ENCODE peak calls at places on chromosomes 11 and 22, in eight cellular contexts. F is right lobe of liver, R is stomach, K is transverse colon, L is K562, E is IMR-90, P is Peyer's patch, W is gastrocnemius medialis. X is an unnamed sample.
A peak's percentile ranks its signal among the peaks of the same experiment; 100 is the strongest.

GRCh38 chr22:32828150-32828549 is 26.6 kb downstream of the TIMP3 start:
- DNase-seq in F (no peak), R (no peak), K (no peak), L (no peak), E (no peak), P (no peak), W (no peak), X (no peak)

GRCh38 chr11:45606514-45607024 is 58.9 kb downstream of the CHST1 start:
- DNase-seq in F (no peak), R (no peak), K (no peak), L (peak; percentile 12), E (no peak), P (no peak), W (no peak), X (no peak)

GRCh38 chr11:28107331-28107725 is 628 bp downstream of the KIF18A start:
- DNase-seq in F (no peak), R (no peak), K (no peak), L (peak; percentile 61), E (peak; percentile 37), P (no peak), W (no peak), X (no peak)

GRCh38 chr22:37137131-37137530 is 12.6 kb downstream of the IL2RB start:
- DNase-seq in F (no peak), R (no peak), K (no peak), L (no peak), E (no peak), P (no peak), W (no peak), X (no peak)

GRCh38 chr11:112835556-112835955 is 125.7 kb upstream of the NCAM1 start:
- DNase-seq in F (no peak), R (no peak), K (no peak), L (no peak), E (no peak), P (no peak), W (no peak), X (no peak)

GRCh38 chr11:7564803-7565202 is 51.0 kb downstream of the PPFIBP2 start:
- DNase-seq in F (no peak), R (no peak), K (no peak), L (no peak), E (no peak), P (no peak), W (no peak), X (no peak)

GRCh38 chr11:126360049-126360446 is 4.6 kb downstream of the ST3GAL4 start:
- DNase-seq in F (no peak), R (no peak), K (no peak), L (no peak), E (no peak), P (no peak), W (no peak), X (peak; percentile 47)

GRCh38 chr22:37221424-37222336 is 9.4 kb upstream of the SSTR3 start:
- DNase-seq in F (no peak), R (no peak), K (no peak), L (no peak), E (no peak), P (no peak), W (no peak), X (no peak)

GRCh38 chr11:46006418-46007070 is 84.1 kb downstream of the LARGE2 start:
- DNase-seq in F (no peak), R (no peak), K (no peak), L (peak; percentile 87), E (peak; percentile 84), P (no peak), W (no peak), X (peak; percentile 30)

GRCh38 chr22:46330426-46330825 is 5.1 kb upstream of the TRMU start:
- DNase-seq in F (peak; percentile 20), R (no peak), K (no peak), L (no peak), E (no peak), P (no peak), W (no peak), X (no peak)

GRCh38 chr22:46328066-46328465 is 7.4 kb upstream of the TRMU start:
- DNase-seq in F (peak; percentile 42), R (no peak), K (no peak), L (no peak), E (no peak), P (no peak), W (no peak), X (no peak)

GRCh38 chr22:46326066-46326680 is 9.3 kb upstream of the TRMU start:
- DNase-seq in F (no peak), R (no peak), K (no peak), L (no peak), E (no peak), P (no peak), W (no peak), X (no peak)

GRCh38 chr22:46329616-46330015 is 5.9 kb upstream of the TRMU start:
- DNase-seq in F (peak; percentile 32), R (no peak), K (no peak), L (no peak), E (no peak), P (no peak), W (no peak), X (no peak)

DNA sequence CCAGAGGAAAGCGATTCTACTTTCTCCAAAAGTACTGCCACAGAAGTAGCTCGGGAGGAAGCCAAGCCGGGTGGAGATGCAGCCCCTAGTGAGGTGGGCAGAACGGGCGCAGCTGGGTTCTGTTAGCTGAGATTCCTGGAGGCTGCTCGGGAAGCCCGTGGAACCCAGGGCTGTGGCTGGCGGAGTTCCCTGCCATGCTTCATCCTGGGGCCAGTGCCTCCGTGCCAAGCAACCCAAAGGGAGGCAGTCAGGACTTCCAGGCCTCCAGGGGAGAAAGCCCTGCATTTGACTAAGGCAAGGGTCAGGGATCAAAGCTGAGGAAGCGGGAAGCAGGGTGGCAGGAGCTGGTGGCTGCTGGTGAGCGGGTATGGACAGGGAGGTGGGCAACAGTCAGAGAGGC is 6.7 kb upstream of the TRMU start:
- DNase-seq in F (peak; percentile 27), R (no peak), K (no peak), L (no peak), E (no peak), P (no peak), W (no peak), X (no peak)
- H3K36me3 ChIP-seq in F (no peaks in the 10 kb centered on the region), R (no peaks in the 10 kb centered on the region), K (no peaks in the 10 kb centered on the region), L (peaks cover 68% of the 10 kb centered on the region), E (peaks cover 26% of the 10 kb centered on the region), P (no peaks in the 10 kb centered on the region), W (no peaks in the 10 kb centered on the region), X (no peaks in the 10 kb centered on the region)

GRCh38 chr11:116893437-116893836 is 56.0 kb upstream of the APOA1 start:
- DNase-seq in F (no peak), R (no peak), K (no peak), L (no peak), E (no peak), P (no peak), W (no peak), X (no peak)

GRCh38 chr11:116896211-116896610 is 58.8 kb upstream of the APOA1 start:
- DNase-seq in F (no peak), R (no peak), K (no peak), L (no peak), E (no peak), P (no peak), W (no peak), X (no peak)

GRCh38 chr11:116892374-116892773 is 55.0 kb upstream of the APOA1 start:
- DNase-seq in F (no peak), R (no peak), K (no peak), L (no peak), E (no peak), P (no peak), W (no peak), X (no peak)

GRCh38 chr11:116893906-116894305 is 56.5 kb upstream of the APOA1 start:
- DNase-seq in F (no peak), R (no peak), K (no peak), L (no peak), E (no peak), P (no peak), W (no peak), X (no peak)

GRCh38 chr11:116895053-116895757 is 57.8 kb upstream of the APOA1 start:
- DNase-seq in F (no peak), R (no peak), K (peak; percentile 15), L (peak; percentile 38), E (no peak), P (no peak), W (no peak), X (no peak)
- TF ChIP-seq CTCF in F (peak; percentile 32), R (peak; percentile 37), K (no peak), L (peak; percentile 72), E (peak; percentile 29), P (peak; percentile 41), W (peak; percentile 32), X (peak; percentile 15)

DNA sequence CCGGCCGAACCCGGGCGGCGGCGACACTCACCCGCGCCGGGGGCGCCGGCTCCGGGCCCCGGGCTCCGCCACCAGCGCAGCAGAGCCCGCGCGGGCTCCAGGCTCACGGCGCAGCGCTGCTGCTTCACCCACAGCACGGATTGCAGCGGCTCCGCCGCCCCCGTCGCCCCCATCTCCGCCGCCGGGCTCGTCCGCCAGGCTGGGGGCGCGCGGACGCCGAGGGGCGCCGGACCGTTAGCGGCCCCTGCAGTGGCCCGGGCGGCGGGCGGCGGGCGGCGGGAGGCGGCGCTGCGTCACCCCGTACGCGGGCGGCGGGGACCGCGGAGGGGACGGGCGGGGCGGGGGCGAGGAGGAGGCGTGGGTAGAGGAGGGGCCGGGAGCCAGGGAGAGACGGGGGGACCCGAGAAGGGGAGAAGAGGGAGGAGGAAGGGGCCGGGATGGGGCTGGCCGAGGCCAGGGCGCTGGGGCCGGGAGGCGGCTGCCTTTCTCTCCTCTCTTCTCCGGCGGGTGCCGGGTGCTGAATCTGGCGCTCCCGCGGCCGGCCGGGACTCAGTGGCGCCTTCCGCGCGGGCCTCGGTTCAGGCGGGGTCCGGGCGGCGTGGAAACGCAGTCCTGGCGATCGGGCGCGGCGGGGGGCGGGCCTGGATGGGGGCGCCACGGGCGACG is at the start of gene CERK:
- DNase-seq in F (peak; percentile 83), R (peak; percentile 85), K (peak; percentile 87), L (peak; percentile 59), E (peak; percentile 62), P (peak; percentile 57), W (peak; percentile 69), X (peak; percentile 80)
- TF ChIP-seq POLR2A in F (peak; percentile 84), R (no peak), K (peak; percentile 31), L (no peak), E (peak; percentile 63), P (peak; percentile 74), W (peak; percentile 69), X (no peak)

GRCh38 chr11:99197477-99197876 is 176.7 kb downstream of the CNTN5 start:
- DNase-seq in F (no peak), R (no peak), K (no peak), L (no peak), E (no peak), P (no peak), W (no peak), X (no peak)
- H3K36me3 ChIP-seq in F (no peaks in the 10 kb centered on the region), R (no peaks in the 10 kb centered on the region), K (no peaks in the 10 kb centered on the region), L (no peaks in the 10 kb centered on the region), E (no peaks in the 10 kb centered on the region), P (no peaks in the 10 kb centered on the region), W (no peaks in the 10 kb centered on the region), X (no peaks in the 10 kb centered on the region)

GRCh38 chr22:27046603-27047002 is 389.2 kb downstream of the MIAT start:
- DNase-seq in F (no peak), R (no peak), K (no peak), L (no peak), E (no peak), P (no peak), W (no peak), X (no peak)
- TF ChIP-seq CTCF in F (no peak), R (no peak), K (no peak), L (no peak), E (no peak), P (no peak), W (no peak), X (no peak)